ENCODE peak calls at places on chromosomes 3 and 15, in ten cellular contexts. One of them, this sample, is unnamed.
A peak's percentile ranks its signal among the peaks of the same experiment; 100 is the strongest.

GRCh38 chr3:159487304-159487703 is 501.3 kb upstream of the IL12A start:
- DNase-seq in aorta: no peak
- DNase-seq in SIG-M5: no peak
- DNase-seq in T-helper 1 cell: no peak
- DNase-seq in M059J: no peak
- DNase-seq in ascending aorta: no peak
- DNase-seq in heart right ventricle: no peak
- DNase-seq in globus pallidus: no peak
- DNase-seq in NCI-H446 treated with DMSO at 0.1 percent for 48 hours: no peak
- DNase-seq in activated CD4-positive, alpha-beta T cell treated with anti-CD3 and anti-CD28 coated beads, Interleukin-2, amount 10 ng/mL, durations not matched to agents 7 days and 5 days: no peak
- DNase-seq in this sample: no peak

GRCh38 chr3:11917051-11917450 is 70.4 kb upstream of the TAMM41 start:
- DNase-seq in aorta: no peak
- DNase-seq in SIG-M5: no peak
- DNase-seq in T-helper 1 cell: no peak
- DNase-seq in M059J: no peak
- DNase-seq in ascending aorta: no peak
- DNase-seq in heart right ventricle: no peak
- DNase-seq in globus pallidus: no peak
- DNase-seq in NCI-H446 treated with DMSO at 0.1 percent for 48 hours: no peak
- DNase-seq in activated CD4-positive, alpha-beta T cell treated with anti-CD3 and anti-CD28 coated beads, Interleukin-2, amount 10 ng/mL, durations not matched to agents 7 days and 5 days: no peak
- DNase-seq in this sample: no peak

GRCh38 chr3:10552631-10552943 is 47.2 kb upstream of the ATP2B2 start:
- DNase-seq in aorta: no peak
- DNase-seq in SIG-M5: no peak
- DNase-seq in T-helper 1 cell: no peak
- DNase-seq in M059J: peak; percentile 15
- DNase-seq in ascending aorta: peak; percentile 7
- DNase-seq in heart right ventricle: no peak
- DNase-seq in globus pallidus: no peak
- DNase-seq in NCI-H446 treated with DMSO at 0.1 percent for 48 hours: no peak
- DNase-seq in activated CD4-positive, alpha-beta T cell treated with anti-CD3 and anti-CD28 coated beads, Interleukin-2, amount 10 ng/mL, durations not matched to agents 7 days and 5 days: peak; percentile 26
- DNase-seq in this sample: no peak

GRCh38 chr3:45787551-45787950 is 8.8 kb downstream of the SLC6A20 start:
- DNase-seq in aorta: no peak
- DNase-seq in SIG-M5: no peak
- DNase-seq in T-helper 1 cell: no peak
- DNase-seq in M059J: no peak
- DNase-seq in ascending aorta: no peak
- DNase-seq in heart right ventricle: no peak
- DNase-seq in globus pallidus: no peak
- DNase-seq in NCI-H446 treated with DMSO at 0.1 percent for 48 hours: no peak
- DNase-seq in activated CD4-positive, alpha-beta T cell treated with anti-CD3 and anti-CD28 coated beads, Interleukin-2, amount 10 ng/mL, durations not matched to agents 7 days and 5 days: no peak
- DNase-seq in this sample: no peak

GRCh38 chr15:68798695-68799094 is 22.0 kb downstream of the ANP32A start:
- DNase-seq in aorta: no peak
- DNase-seq in SIG-M5: no peak
- DNase-seq in T-helper 1 cell: no peak
- DNase-seq in M059J: no peak
- DNase-seq in ascending aorta: no peak
- DNase-seq in heart right ventricle: no peak
- DNase-seq in globus pallidus: no peak
- DNase-seq in NCI-H446 treated with DMSO at 0.1 percent for 48 hours: no peak
- DNase-seq in activated CD4-positive, alpha-beta T cell treated with anti-CD3 and anti-CD28 coated beads, Interleukin-2, amount 10 ng/mL, durations not matched to agents 7 days and 5 days: no peak
- DNase-seq in this sample: no peak

GRCh38 chr3:157920804-157921203 is 185.4 kb downstream of the SHOX2 start:
- DNase-seq in aorta: no peak
- DNase-seq in SIG-M5: no peak
- DNase-seq in T-helper 1 cell: no peak
- DNase-seq in M059J: peak; percentile 7
- DNase-seq in ascending aorta: no peak
- DNase-seq in heart right ventricle: no peak
- DNase-seq in globus pallidus: no peak
- DNase-seq in NCI-H446 treated with DMSO at 0.1 percent for 48 hours: peak; percentile 99
- DNase-seq in activated CD4-positive, alpha-beta T cell treated with anti-CD3 and anti-CD28 coated beads, Interleukin-2, amount 10 ng/mL, durations not matched to agents 7 days and 5 days: no peak
- DNase-seq in this sample: no peak

GRCh38 chr3:33746412-33747116 is 28.5 kb upstream of the CLASP2 start:
- DNase-seq in aorta: no peak
- DNase-seq in SIG-M5: peak; percentile 60
- DNase-seq in T-helper 1 cell: no peak
- DNase-seq in M059J: no peak
- DNase-seq in ascending aorta: no peak
- DNase-seq in heart right ventricle: no peak
- DNase-seq in globus pallidus: no peak
- DNase-seq in NCI-H446 treated with DMSO at 0.1 percent for 48 hours: no peak
- DNase-seq in activated CD4-positive, alpha-beta T cell treated with anti-CD3 and anti-CD28 coated beads, Interleukin-2, amount 10 ng/mL, durations not matched to agents 7 days and 5 days: no peak
- DNase-seq in this sample: no peak

GRCh38 chr3:143307613-143308183 is 188.1 kb downstream of the CHST2 start:
- DNase-seq in aorta: no peak
- DNase-seq in SIG-M5: no peak
- DNase-seq in T-helper 1 cell: no peak
- DNase-seq in M059J: peak; percentile 79
- DNase-seq in ascending aorta: no peak
- DNase-seq in heart right ventricle: peak; percentile 21
- DNase-seq in globus pallidus: no peak
- DNase-seq in NCI-H446 treated with DMSO at 0.1 percent for 48 hours: no peak
- DNase-seq in activated CD4-positive, alpha-beta T cell treated with anti-CD3 and anti-CD28 coated beads, Interleukin-2, amount 10 ng/mL, durations not matched to agents 7 days and 5 days: no peak
- DNase-seq in this sample: no peak

GRCh38 chr3:104908761-104909160 is 457.9 kb upstream of the ALCAM start:
- DNase-seq in aorta: no peak
- DNase-seq in SIG-M5: no peak
- DNase-seq in T-helper 1 cell: no peak
- DNase-seq in M059J: peak; percentile 46
- DNase-seq in ascending aorta: no peak
- DNase-seq in heart right ventricle: no peak
- DNase-seq in globus pallidus: no peak
- DNase-seq in NCI-H446 treated with DMSO at 0.1 percent for 48 hours: no peak
- DNase-seq in activated CD4-positive, alpha-beta T cell treated with anti-CD3 and anti-CD28 coated beads, Interleukin-2, amount 10 ng/mL, durations not matched to agents 7 days and 5 days: no peak
- DNase-seq in this sample: no peak

GRCh38 chr3:102177075-102177755 is 257.6 kb upstream of the ZPLD1 start:
- DNase-seq in aorta: no peak
- DNase-seq in SIG-M5: no peak
- DNase-seq in T-helper 1 cell: no peak
- DNase-seq in M059J: no peak
- DNase-seq in ascending aorta: no peak
- DNase-seq in heart right ventricle: no peak
- DNase-seq in globus pallidus: no peak
- DNase-seq in NCI-H446 treated with DMSO at 0.1 percent for 48 hours: no peak
- DNase-seq in activated CD4-positive, alpha-beta T cell treated with anti-CD3 and anti-CD28 coated beads, Interleukin-2, amount 10 ng/mL, durations not matched to agents 7 days and 5 days: no peak
- DNase-seq in this sample: no peak